ENCODE peak calls at places on chromosomes 1 and 21, in eight cellular contexts. M, Q, Y, J, H, N, F and U are unnamed samples.

GRCh38 chr1:38578444-38578951 is 281.1 kb downstream of the RRAGC start:
- DNase-seq in H (no peak), F (no peak), N (no peak), Y (no peak), M (peak), Q (no peak), J (no peak), U (peak)

GRCh38 chr1:212791261-212791675 is 309 bp downstream of the NSL1 start:
- DNase-seq in F (peak), Q (no peak), J (no peak), M (no peak), N (no peak), Y (no peak), H (peak), U (no peak)

GRCh38 chr21:33490991-33491372 is 534 bp downstream of the DNAJC28 start:
- DNase-seq in J (no peak), Q (no peak), M (no peak), Y (no peak), F (no peak), H (no peak), N (no peak), U (no peak)

GRCh38 chr1:183306317-183307042 is 111.7 kb downstream of the NMNAT2 start:
- DNase-seq in Y (no peak), M (peak), N (no peak), Q (no peak), H (peak), J (no peak), F (no peak), U (no peak)

GRCh38 chr1:199403421-199404116 is 623.9 kb upstream of the NR5A2 start:
- DNase-seq in J (no peak), Y (no peak), M (no peak), N (no peak), H (peak), Q (no peak), F (no peak), U (no peak)

GRCh38 chr1:36207339-36207738 is 16.9 kb upstream of the THRAP3 start:
- DNase-seq in F (no peak), N (no peak), Q (peak), M (peak), Y (no peak), H (peak), J (peak), U (peak)

GRCh38 chr1:21175670-21176581 is 771 bp downstream of the EIF4G3 start:
- DNase-seq in N (peak), H (peak), M (peak), J (no peak), Q (peak), Y (peak), F (no peak), U (peak)

GRCh38 chr1:241432241-241432640 is 75.2 kb upstream of the RGS7 start:
- DNase-seq in Q (no peak), Y (no peak), M (no peak), H (no peak), J (no peak), N (no peak), F (no peak), U (no peak)

GRCh38 chr1:160261526-160261877 is 847 bp downstream of the DCAF8 start:
- DNase-seq in F (peak), Y (peak), M (peak), H (peak), N (peak), Q (no peak), J (no peak), U (no peak)

GRCh38 chr1:2976180-2976562 is 45.1 kb upstream of the ACTRT2 start:
- DNase-seq in F (no peak), J (no peak), N (no peak), Y (no peak), H (no peak), Q (peak), M (no peak), U (peak)

GRCh38 chr1:170375082-170375733 is 156.8 kb upstream of the GORAB start:
- DNase-seq in N (no peak), Q (no peak), F (no peak), J (no peak), M (no peak), Y (no peak), H (no peak), U (no peak)

GRCh38 chr1:205595435-205595834 is 36.4 kb downstream of the ELK4 start:
- DNase-seq in M (peak), N (no peak), Y (no peak), J (no peak), Q (no peak), H (no peak), F (no peak), U (no peak)

GRCh38 chr21:44880762-44881585 is 7.5 kb upstream of the PTTG1IP start:
- DNase-seq in F (peak), Y (no peak), Q (no peak), J (peak), N (no peak), H (peak), M (peak), U (no peak)

GRCh38 chr21:43864313-43864805 is 664 bp upstream of the AGPAT3 start:
- DNase-seq in H (peak), J (peak), Q (peak), N (peak), F (peak), M (peak), Y (no peak), U (peak)

GRCh38 chr1:39282537-39283216 is 78.2 kb downstream of the MACF1 start:
- DNase-seq in N (no peak), M (no peak), H (no peak), F (no peak), Y (no peak), Q (no peak), J (no peak), U (no peak)

GRCh38 chr21:34791776-34792503 is 123.1 kb downstream of the CLIC6 start:
- DNase-seq in F (no peak), J (no peak), Y (no peak), N (no peak), Q (peak), H (no peak), M (no peak), U (peak)

GRCh38 chr1:84370831-84371394 is 27.4 kb upstream of the DNASE2B start:
- DNase-seq in M (no peak), H (peak), Y (no peak), F (no peak), N (no peak), J (no peak), Q (no peak), U (no peak)

GRCh38 chr1:1374068-1374860 is 743 bp downstream of the AURKAIP1 start:
- DNase-seq in J (peak), N (no peak), H (no peak), Y (no peak), M (no peak), F (no peak), Q (peak), U (no peak)

GRCh38 chr1:156884560-156884959 is 9.0 kb upstream of the PEAR1 start:
- DNase-seq in J (no peak), Y (no peak), H (no peak), F (no peak), M (no peak), N (no peak), Q (peak), U (no peak)

GRCh38 chr1:93552751-93553455 is 105.0 kb downstream of the FNBP1L start:
- DNase-seq in N (no peak), J (no peak), H (peak), Y (no peak), Q (no peak), F (no peak), M (no peak), U (no peak)

GRCh38 chr1:218312509-218312908 is 27.4 kb downstream of the RRP15 start:
- DNase-seq in N (no peak), H (no peak), F (no peak), Q (no peak), J (no peak), Y (no peak), M (no peak), U (no peak)

GRCh38 chr1:203625623-203626189 is 926 bp upstream of the ATP2B4 start:
- DNase-seq in H (peak), N (no peak), Y (peak), Q (no peak), F (no peak), M (peak), J (no peak), U (no peak)

GRCh38 chr1:200245492-200245891 is 164.3 kb downstream of the ZNF281 start:
- DNase-seq in F (no peak), N (no peak), Y (no peak), J (no peak), M (no peak), H (peak), Q (no peak), U (no peak)

GRCh38 chr1:75310067-75310466 is 175.9 kb downstream of the LHX8 start:
- DNase-seq in M (no peak), Y (no peak), J (no peak), F (peak), N (no peak), H (no peak), Q (no peak), U (no peak)

GRCh38 chr1:159012495-159012894 is 2.8 kb downstream of the IFI16 start:
- DNase-seq in J (no peak), H (peak), N (peak), M (peak), Y (peak), F (no peak), Q (no peak), U (no peak)

GRCh38 chr1:154943649-154944421 is 7.3 kb upstream of the PMVK start:
- DNase-seq in M (peak), F (no peak), J (no peak), H (peak), Q (no peak), Y (no peak), N (no peak), U (peak)

GRCh38 chr1:24514946-24515345 is 12.3 kb downstream of the RCAN3 start:
- DNase-seq in J (no peak), H (no peak), M (no peak), Q (no peak), F (no peak), Y (no peak), N (no peak), U (no peak)

GRCh38 chr1:27772071-27772470 is 948 bp upstream of the STX12 start:
- DNase-seq in Q (no peak), M (no peak), N (no peak), J (no peak), F (no peak), Y (no peak), H (peak), U (no peak)

GRCh38 chr1:19096036-19096833 is 113.8 kb downstream of the UBR4 start:
- DNase-seq in N (no peak), F (no peak), Y (no peak), J (no peak), Q (no peak), H (peak), M (no peak), U (no peak)

GRCh38 chr1:160658162-160658955 is 11.5 kb upstream of the SLAMF1 start:
- DNase-seq in Q (no peak), M (no peak), F (no peak), N (no peak), H (no peak), J (no peak), Y (no peak), U (no peak)

GRCh38 chr1:203640723-203641523 is 14.3 kb downstream of the ATP2B4 start:
- DNase-seq in J (peak), Q (no peak), N (no peak), Y (no peak), F (no peak), M (no peak), H (no peak), U (no peak)

GRCh38 chr1:186026946-186027345 is 292.8 kb downstream of the HMCN1 start:
- DNase-seq in M (no peak), Q (no peak), Y (no peak), F (no peak), N (no peak), J (no peak), H (no peak), U (no peak)

GRCh38 chr1:30447701-30448100 is 275.7 kb downstream of the MATN1 start:
- DNase-seq in H (no peak), J (no peak), F (no peak), Y (no peak), Q (no peak), M (no peak), N (no peak), U (peak)

GRCh38 chr21:15221799-15222386 is 157.1 kb upstream of the NRIP1 start:
- DNase-seq in M (peak), Q (no peak), J (no peak), H (peak), F (peak), Y (no peak), N (no peak), U (peak)

GRCh38 chr1:168628807-168629206 is 52.4 kb downstream of the XCL1 start:
- DNase-seq in H (peak), N (no peak), Y (no peak), F (peak), Q (no peak), J (no peak), M (no peak), U (no peak)